ENCODE peak calls at places on chromosomes 4 and X, in four cellular contexts. Y is uterus, I is AG10803, U is keratinocyte. X is an unnamed sample.

GRCh38 chrX:99033226-99033901 is 1376.7 kb downstream of the PCDH19 start:
- DNase-seq in U (no peak), Y (no peak), I (no peak), X (no peak)

GRCh38 chrX:128021566-128021965 is 30.6 kb downstream of the ACTRT1 start:
- DNase-seq in U (no peak), Y (no peak), I (no peak), X (no peak)

GRCh38 chrX:39601193-39602085 is 496.3 kb downstream of the BCOR start:
- DNase-seq in U (no peak), Y (no peak), I (no peak), X (no peak)

GRCh38 chr4:28822163-28822562 is 1898.0 kb upstream of the PCDH7 start:
- DNase-seq in Y (no peak), I (no peak), U (no peak), X (no peak)

GRCh38 chr4:73142995-73143547 is 73.6 kb upstream of the COX18 start:
- DNase-seq in I (no peak), Y (no peak), U (no peak), X (no peak)

GRCh38 chr4:45292844-45293243 is 566.5 kb upstream of the GNPDA2 start:
- DNase-seq in Y (no peak), U (no peak), I (no peak), X (no peak)

GRCh38 chr4:28225689-28226353 is 1365.2 kb downstream of the STIM2 start:
- DNase-seq in I (peak), Y (no peak), U (no peak), X (no peak)

GRCh38 chr4:15479089-15479912 is 9.6 kb downstream of the CC2D2A start:
- DNase-seq in U (peak), Y (peak), I (peak), X (peak)

GRCh38 chr4:56552273-56552672 is 46.7 kb downstream of the ARL9 start:
- DNase-seq in U (no peak), I (no peak), Y (no peak), X (no peak)

GRCh38 chrX:150692837-150693781 is at the start of gene MTMR1:
- DNase-seq in U (no peak), I (no peak), Y (no peak), X (no peak)

X was measured in AG08395.